ENCODE peak calls at places on chromosomes 7 and 10, in six cellular contexts. S is A549, C is endothelial cell of umbilical vein, T is NB4, I is K562, M is HepG2. Q is an unnamed sample.
A peak's percentile ranks its signal among the peaks of the same experiment; 100 is the strongest.

GRCh38 chr7:35805876-35806275 is 5.0 kb downstream of the SEPTIN7 start:
- DNase-seq in I (no peak), C (no peak), S (no peak), T (peak; percentile 58), M (no peak), Q (no peak)

GRCh38 chr10:80921032-80921431 is 383.3 kb downstream of the SH2D4B start:
- DNase-seq in I (no peak), M (no peak), S (no peak), C (no peak), T (no peak), Q (no peak)

GRCh38 chr7:41163991-41164390 is 538.9 kb downstream of the INHBA start:
- DNase-seq in I (no peak), C (no peak), S (no peak), T (no peak), M (no peak), Q (no peak)

GRCh38 chr10:94440096-94440495 is 37.8 kb downstream of the TBC1D12 start:
- DNase-seq in M (no peak), T (no peak), S (no peak), I (no peak), C (no peak), Q (no peak)

GRCh38 chr10:3763852-3764625 is 21.0 kb downstream of the KLF6 start:
- DNase-seq in S (no peak), I (no peak), T (no peak), M (no peak), C (no peak), Q (no peak)

GRCh38 chr7:20470726-20471125 is 140.0 kb downstream of the ITGB8 start:
- DNase-seq in S (no peak), C (no peak), T (peak; percentile 27), I (no peak), M (no peak), Q (no peak)

GRCh38 chr7:21450876-21451275 is 23.0 kb downstream of the SP4 start:
- DNase-seq in C (no peak), I (no peak), T (no peak), S (no peak), M (no peak), Q (no peak)

GRCh38 chr10:124048371-124049290 is 44.8 kb downstream of the CHST15 start:
- DNase-seq in S (no peak), C (no peak), I (no peak), M (peak; percentile 93), T (no peak), Q (no peak)

GRCh38 chr7:130409067-130409721 is 28.9 kb downstream of the CPA1 start:
- DNase-seq in C (peak; percentile 29), I (no peak), T (no peak), M (no peak), S (no peak), Q (no peak)

GRCh38 chr10:111392159-111392558 is 315.3 kb downstream of the ADRA2A start:
- DNase-seq in T (no peak), M (no peak), C (no peak), I (no peak), S (no peak), Q (no peak)

GRCh38 chr7:96250776-96251361 is 71.0 kb downstream of the SLC25A13 start:
- DNase-seq in T (peak; percentile 31), M (no peak), I (no peak), S (no peak), C (no peak), Q (no peak)
- TF ChIP-seq MYC in T (no peak), M (no peak), I (no peak), S (no peak), C (no peak), Q (no peak)

GRCh38 chr10:132265878-132266496 is 41.8 kb downstream of the STK32C start:
- DNase-seq in C (no peak), I (no peak), S (no peak), T (no peak), M (no peak), Q (no peak)
- TF ChIP-seq MYC in C (no peak), I (no peak), S (no peak), T (no peak), M (no peak), Q (no peak)

GRCh38 chr10:132905661-132906060 is 36.7 kb downstream of the CFAP46 start:
- DNase-seq in M (no peak), C (no peak), S (no peak), T (no peak), I (no peak), Q (no peak)

GRCh38 chr10:132906106-132906505 is 36.3 kb downstream of the CFAP46 start:
- DNase-seq in T (no peak), S (no peak), C (no peak), I (no peak), M (no peak), Q (no peak)

GRCh38 chr10:132904814-132905649 is 37.3 kb downstream of the CFAP46 start:
- DNase-seq in S (no peak), I (peak; percentile 25), T (no peak), C (no peak), M (peak; percentile 5), Q (no peak)

GRCh38 chr10:132906836-132907235 is 35.5 kb downstream of the CFAP46 start:
- DNase-seq in M (no peak), I (no peak), T (no peak), C (no peak), S (no peak), Q (no peak)

DNA sequence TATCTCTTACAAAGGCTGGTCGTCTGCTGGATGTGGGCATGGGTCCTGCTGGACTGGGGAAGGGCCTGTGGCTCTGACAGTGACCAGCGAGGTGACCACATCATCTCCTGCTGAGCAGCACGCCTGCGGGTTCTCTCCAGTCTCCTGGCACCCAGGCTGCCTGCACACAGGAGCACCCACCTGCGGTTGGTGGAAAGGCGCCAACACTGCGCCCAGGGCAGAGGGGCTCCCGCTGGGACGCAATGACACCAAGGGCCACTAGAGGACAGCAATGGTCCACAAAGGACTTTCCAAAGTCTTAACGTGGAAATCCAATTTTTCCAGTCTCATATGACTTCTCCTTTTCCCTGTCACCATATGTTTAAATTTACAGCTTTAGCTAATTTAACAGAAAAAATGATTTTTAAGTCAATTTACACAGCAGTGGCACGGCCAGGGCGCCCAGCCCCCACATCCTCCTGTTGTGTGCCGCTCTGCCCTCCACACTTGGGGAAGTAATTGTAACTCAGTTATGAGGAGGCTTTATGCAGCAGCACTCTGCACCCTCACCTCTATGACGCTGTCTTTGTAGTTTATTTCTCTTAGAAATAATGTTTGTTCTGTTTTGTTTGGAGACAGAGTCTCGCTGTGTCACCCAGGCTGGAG is 38.1 kb downstream of the CFAP46 start:
- DNase-seq in I (peak; percentile 69), C (peak; percentile 33), M (peak; percentile 39), T (peak; percentile 64), S (peak; percentile 76), Q (no peak)
- TF ChIP-seq MYC in I (no peak), C (no peak), M (no peak), T (no peak), S (no peak), Q (no peak)

GRCh38 chr7:98355250-98355538 is 45.7 kb downstream of the BAIAP2L1 start:
- DNase-seq in T (no peak), I (no peak), S (no peak), M (no peak), C (no peak), Q (no peak)

GRCh38 chr7:98351136-98351535 is 49.8 kb downstream of the BAIAP2L1 start:
- DNase-seq in T (no peak), C (no peak), M (no peak), S (no peak), I (no peak), Q (no peak)

GRCh38 chr7:98354052-98354451 is 46.8 kb downstream of the BAIAP2L1 start:
- DNase-seq in C (no peak), T (no peak), I (no peak), M (no peak), S (no peak), Q (no peak)

GRCh38 chr7:98354511-98355249 is 46.2 kb downstream of the BAIAP2L1 start:
- DNase-seq in T (no peak), M (peak; percentile 62), C (peak; percentile 68), S (peak; percentile 69), I (no peak), Q (no peak)

DNA sequence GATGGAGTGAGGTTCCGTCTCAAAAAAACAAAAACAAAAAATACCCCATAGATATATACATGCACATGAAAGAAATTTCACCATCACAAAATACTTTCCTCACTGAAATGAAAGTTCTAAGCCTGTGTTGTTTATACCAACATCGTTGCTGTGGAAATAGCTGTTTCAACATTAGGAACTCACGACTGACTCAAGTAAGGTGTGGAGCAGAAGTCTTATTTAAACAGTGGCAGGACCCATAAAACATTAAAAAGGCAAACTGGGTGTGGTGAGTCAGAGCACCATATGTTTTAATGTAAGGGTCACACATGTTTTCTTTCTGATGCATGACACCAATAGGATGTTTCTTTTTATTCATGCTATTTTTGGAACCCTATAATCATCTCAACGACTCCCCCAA is 48.3 kb downstream of the BAIAP2L1 start:
- DNase-seq in S (peak; percentile 90), M (no peak), T (no peak), C (no peak), I (no peak), Q (no peak)
- TF ChIP-seq MYC in S (no peak), M (no peak), T (no peak), C (no peak), I (no peak), Q (no peak)

GRCh38 chr10:132984008-132984295 is 41.6 kb upstream of the CFAP46 start:
- DNase-seq in I (no peak), C (no peak), T (no peak), M (no peak), S (no peak), Q (no peak)
- TF ChIP-seq MYC in I (no peak), C (no peak), T (no peak), M (no peak), S (no peak), Q (no peak)

GRCh38 chr7:93938293-93938692 is 16.8 kb downstream of the GNG11 start:
- DNase-seq in S (no peak), C (peak; percentile 46), M (no peak), I (no peak), T (no peak), Q (no peak)
- TF ChIP-seq MYC in S (no peak), C (no peak), M (no peak), I (no peak), T (no peak), Q (no peak)

DNA sequence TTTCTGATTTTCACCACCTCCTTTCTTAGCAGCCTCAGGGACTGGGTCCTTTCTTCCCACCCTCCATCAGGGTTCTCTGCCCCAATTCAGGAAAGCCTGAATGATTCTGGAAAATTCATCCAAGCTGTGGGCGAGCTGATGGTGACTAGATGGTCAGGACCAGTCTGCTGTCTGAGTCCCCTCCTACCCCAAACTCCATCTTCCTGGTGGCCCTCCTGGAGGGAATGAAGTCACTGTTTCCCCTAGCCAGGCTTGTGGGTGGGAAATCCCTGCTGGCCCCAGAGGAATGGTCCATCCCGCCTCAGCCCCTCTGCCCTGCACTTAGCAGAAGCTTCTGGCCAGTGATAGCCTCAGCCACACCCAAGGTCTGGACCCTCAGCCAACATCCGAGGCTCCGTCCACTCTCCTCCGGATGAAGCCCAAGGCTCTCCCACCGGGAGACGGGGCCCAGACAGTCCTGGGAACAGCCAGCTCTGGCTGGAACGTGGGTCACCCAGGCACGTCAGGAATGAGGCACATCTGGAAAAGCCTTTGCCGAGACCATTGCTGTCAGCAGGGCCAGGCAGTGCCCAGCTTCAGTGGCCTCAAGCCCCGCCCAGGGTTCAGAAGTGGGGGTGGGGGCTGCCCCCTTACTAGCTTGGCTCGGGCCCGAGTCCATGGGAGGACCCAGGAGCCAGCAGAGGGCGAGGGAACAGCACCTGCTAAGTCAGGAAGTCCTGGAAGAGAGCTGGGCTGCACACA is 4.0 kb upstream of the AQP1 start:
- DNase-seq in C (no peak), M (no peak), T (no peak), I (no peak), S (no peak), Q (no peak)
- TF ChIP-seq MYC in C (no peak), M (no peak), T (no peak), I (no peak), S (no peak), Q (no peak)

Q was measured in GM12878.